ENCODE peak calls at places on chromosomes 13 and 19, in six cellular contexts. One of them, this sample, is unnamed.

GRCh38 chr13:49584771-49585182 is 581 bp downstream of the RCBTB1 start:
- DNase-seq in DMS153: no peak
- DNase-seq in GM06990: no peak
- DNase-seq in T-helper 1 cell: no peak
- DNase-seq in foreskin fibroblast: no peak
- DNase-seq in central memory CD4-positive, alpha-beta T cell: peak; percentile 6
- DNase-seq in this sample: no peak

GRCh38 chr19:5683177-5683886 is 2.5 kb downstream of the HSD11B1L start:
- DNase-seq in foreskin fibroblast: no peak
- DNase-seq in T-helper 1 cell: no peak
- DNase-seq in GM06990: no peak
- DNase-seq in central memory CD4-positive, alpha-beta T cell: no peak
- DNase-seq in DMS153: no peak
- DNase-seq in this sample: no peak

GRCh38 chr13:30191491-30192100 is 115.8 kb downstream of the KATNAL1 start:
- DNase-seq in foreskin fibroblast: peak; percentile 37
- DNase-seq in central memory CD4-positive, alpha-beta T cell: no peak
- DNase-seq in T-helper 1 cell: no peak
- DNase-seq in DMS153: no peak
- DNase-seq in GM06990: no peak
- DNase-seq in this sample: no peak

GRCh38 chr19:49746206-49746958 is 16.7 kb downstream of the TSKS start:
- DNase-seq in foreskin fibroblast: no peak
- DNase-seq in central memory CD4-positive, alpha-beta T cell: peak; percentile 31
- DNase-seq in GM06990: peak; percentile 79
- DNase-seq in DMS153: no peak
- DNase-seq in T-helper 1 cell: peak; percentile 35
- DNase-seq in this sample: no peak

GRCh38 chr19:42038675-42039074 is 31.3 kb downstream of the GRIK5 start:
- DNase-seq in central memory CD4-positive, alpha-beta T cell: no peak
- DNase-seq in foreskin fibroblast: no peak
- DNase-seq in T-helper 1 cell: no peak
- DNase-seq in GM06990: no peak
- DNase-seq in DMS153: no peak
- DNase-seq in this sample: no peak

GRCh38 chr19:2629491-2630351 is 72.8 kb downstream of the GNG7 start:
- DNase-seq in foreskin fibroblast: no peak
- DNase-seq in T-helper 1 cell: no peak
- DNase-seq in DMS153: no peak
- DNase-seq in GM06990: no peak
- DNase-seq in central memory CD4-positive, alpha-beta T cell: no peak
- DNase-seq in this sample: no peak

GRCh38 chr13:80093888-80094287 is 247.0 kb downstream of the SPRY2 start:
- DNase-seq in central memory CD4-positive, alpha-beta T cell: no peak
- DNase-seq in GM06990: no peak
- DNase-seq in DMS153: no peak
- DNase-seq in foreskin fibroblast: no peak
- DNase-seq in T-helper 1 cell: no peak
- DNase-seq in this sample: no peak

GRCh38 chr13:96946709-96947311 is 47.5 kb downstream of the OXGR1 start:
- DNase-seq in T-helper 1 cell: no peak
- DNase-seq in central memory CD4-positive, alpha-beta T cell: no peak
- DNase-seq in foreskin fibroblast: no peak
- DNase-seq in GM06990: no peak
- DNase-seq in DMS153: no peak
- DNase-seq in this sample: no peak

GRCh38 chr19:52570005-52570861 is at the start of gene ZNF701:
- DNase-seq in GM06990: peak; percentile 92
- DNase-seq in central memory CD4-positive, alpha-beta T cell: peak; percentile 92
- DNase-seq in T-helper 1 cell: peak; percentile 94
- DNase-seq in foreskin fibroblast: peak; percentile 88
- DNase-seq in DMS153: peak; percentile 91
- DNase-seq in this sample: peak; percentile 83

GRCh38 chr13:25588336-25589060 is 216.7 kb downstream of the ATP8A2 start:
- DNase-seq in DMS153: no peak
- DNase-seq in GM06990: no peak
- DNase-seq in central memory CD4-positive, alpha-beta T cell: no peak
- DNase-seq in T-helper 1 cell: no peak
- DNase-seq in foreskin fibroblast: no peak
- DNase-seq in this sample: no peak

This sample was measured in H4.